ENCODE peak calls at places on chromosomes 4 and X, in nine cellular contexts. Y is breast epithelium, T is astrocyte, A is right cardiac atrium, G is upper lobe of right lung, H is mesenchymal stem cell, N is tibial nerve, F is lower lobe of right lung, J is IMR-90. I is an unnamed sample.
A peak's percentile ranks its signal among the peaks of the same experiment; 100 is the strongest.

GRCh38 chrX:119479845-119480244 is 11.6 kb downstream of the SLC25A5 start:
- DNase-seq in Y (no peak), T (no peak), J (no peak), G (no peak), F (no peak), A (no peak), H (no peak), N (no peak), I (no peak)

GRCh38 chrX:51874123-51874522 is 19.3 kb upstream of the MAGED1 start:
- DNase-seq in F (no peak), G (no peak), N (no peak), Y (no peak), J (no peak), H (no peak), T (no peak), A (no peak), I (no peak)

GRCh38 chr4:168791376-168791775 is 218.7 kb downstream of the CBR4 start:
- DNase-seq in T (no peak), F (no peak), J (no peak), N (no peak), H (no peak), A (no peak), Y (no peak), G (no peak), I (no peak)

GRCh38 chrX:10755477-10756334 is 135.3 kb upstream of the MID1 start:
- DNase-seq in J (peak; percentile 81), A (no peak), N (peak; percentile 7), Y (no peak), H (peak; percentile 47), F (no peak), T (peak; percentile 89), G (no peak), I (no peak)

GRCh38 chrX:28039258-28039657 is 58.0 kb upstream of the DCAF8L1 start:
- DNase-seq in Y (no peak), H (no peak), T (no peak), N (no peak), G (no peak), J (no peak), A (no peak), F (no peak), I (no peak)

GRCh38 chr4:114318309-114318708 is 280.3 kb upstream of the UGT8 start:
- DNase-seq in Y (no peak), F (no peak), T (peak; percentile 8), G (no peak), J (peak; percentile 80), N (no peak), H (peak; percentile 19), A (no peak), I (no peak)

GRCh38 chr4:71231073-71231752 is 107.6 kb upstream of the SLC4A4 start:
- DNase-seq in J (peak; percentile 59), Y (no peak), A (peak; percentile 95), G (peak; percentile 93), F (peak; percentile 91), N (peak; percentile 52), T (peak; percentile 56), H (no peak), I (no peak)

GRCh38 chr4:38654273-38654672 is 9.7 kb upstream of the KLF3 start:
- DNase-seq in F (no peak), J (no peak), A (no peak), T (no peak), G (no peak), Y (no peak), N (no peak), H (no peak), I (no peak)

GRCh38 chr4:121380448-121381147 is at the start of gene QRFPR:
- DNase-seq in F (no peak), H (peak; percentile 9), A (peak; percentile 62), G (no peak), T (no peak), N (no peak), Y (no peak), J (no peak), I (no peak)

GRCh38 chrX:119398974-119399771 is at the start of gene SLC25A43:
- DNase-seq in Y (no peak), J (no peak), G (peak; percentile 78), H (peak; percentile 31), A (peak; percentile 77), N (no peak), F (peak; percentile 66), T (no peak), I (no peak)

GRCh38 chr4:6962211-6963041 is 52.8 kb downstream of the TBC1D14 start:
- DNase-seq in H (no peak), N (no peak), F (no peak), A (no peak), J (no peak), T (no peak), G (no peak), Y (peak; percentile 41), I (no peak)

GRCh38 chrX:129516402-129516801 is 6.9 kb downstream of the SMARCA1 start:
- DNase-seq in H (no peak), F (no peak), T (no peak), Y (no peak), J (no peak), G (no peak), N (no peak), A (no peak), I (no peak)

GRCh38 chrX:87526281-87526680 is 8.7 kb downstream of the KLHL4 start:
- DNase-seq in A (no peak), J (no peak), T (no peak), G (no peak), H (no peak), Y (no peak), N (no peak), F (no peak), I (no peak)

GRCh38 chr4:112633477-112634235 is 3.1 kb downstream of the ZGRF1 start:
- DNase-seq in J (peak; percentile 43), Y (no peak), A (no peak), H (peak; percentile 53), F (no peak), G (no peak), T (peak; percentile 5), N (no peak), I (no peak)

DNA sequence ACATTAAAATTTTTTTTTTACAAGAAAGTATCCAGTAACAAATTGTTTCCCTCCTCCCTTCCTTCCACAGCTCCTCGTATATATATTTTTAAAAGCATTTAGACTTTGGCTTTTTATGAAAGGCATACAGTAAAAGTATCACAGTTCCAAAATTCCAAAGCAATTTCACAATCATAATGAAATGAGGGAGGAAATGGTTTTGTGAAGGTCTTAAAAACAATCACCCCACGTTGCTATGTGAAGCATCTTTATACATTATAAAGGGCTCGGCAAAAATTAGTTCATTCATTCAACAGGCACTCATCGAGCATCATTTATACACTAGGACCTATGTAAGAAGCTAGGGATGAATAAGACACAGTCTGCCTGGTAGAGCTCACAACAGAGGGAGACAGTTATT is 240.0 kb downstream of the MAML3 start:
- DNase-seq in N (no peak), A (no peak), F (no peak), T (peak; percentile 78), Y (no peak), J (peak; percentile 85), H (no peak), G (no peak), I (no peak)
- H3K4me3 ChIP-seq in N (no peak overlapping the region), A (peak overlapping the region; percentile 36), F (no peak overlapping the region), T (no peak overlapping the region), Y (no peak overlapping the region), J (no peak overlapping the region), H (no peak overlapping the region), G (no peak overlapping the region), I (no peak overlapping the region)

GRCh38 chr4:145043306-145043705 is 54.7 kb downstream of the ANAPC10 start:
- DNase-seq in T (peak; percentile 86), F (no peak), Y (no peak), J (no peak), N (no peak), A (no peak), G (no peak), H (no peak), I (no peak)
- H3K27ac ChIP-seq in T (peak overlapping the region; percentile 63), F (no peak overlapping the region), Y (no peak overlapping the region), J (no peak overlapping the region), N (no peak overlapping the region), A (no peak overlapping the region), G (no peak overlapping the region), H (no peak overlapping the region), I (no peak overlapping the region)

GRCh38 chr4:40992472-40993298 is 221.7 kb downstream of the APBB2 start:
- DNase-seq in G (no peak), H (peak; percentile 94), F (no peak), Y (no peak), J (peak; percentile 88), T (peak; percentile 87), A (no peak), N (no peak), I (no peak)
- H3K4me3 ChIP-seq in G (no peak overlapping the region), H (no peak overlapping the region), F (no peak overlapping the region), Y (no peak overlapping the region), J (no peak overlapping the region), T (no peak overlapping the region), A (no peak overlapping the region), N (no peak overlapping the region), I (no peak overlapping the region)

GRCh38 chrX:150570512-150570911 is 2.1 kb downstream of the MTM1 start:
- DNase-seq in G (no peak), F (no peak), J (no peak), A (no peak), T (no peak), Y (no peak), N (no peak), H (peak; percentile 55), I (no peak)

GRCh38 chrX:150566734-150567182 is 1.7 kb upstream of the MTM1 start:
- DNase-seq in T (no peak), A (no peak), Y (no peak), F (no peak), J (no peak), N (no peak), G (no peak), H (no peak), I (no peak)

GRCh38 chrX:150567645-150568319 is 639 bp upstream of the MTM1 start:
- DNase-seq in J (no peak), H (no peak), G (no peak), T (no peak), Y (no peak), F (no peak), A (no peak), N (no peak), I (no peak)

GRCh38 chrX:150568320-150569154 is at the start of gene MTM1:
- DNase-seq in A (peak; percentile 98), T (peak; percentile 88), Y (peak; percentile 91), F (peak; percentile 96), J (peak; percentile 92), G (peak; percentile 97), N (peak; percentile 80), H (peak; percentile 93), I (peak; percentile 86)

GRCh38 chrX:150569155-150569477 is 695 bp downstream of the MTM1 start:
- DNase-seq in N (no peak), G (peak; percentile 71), Y (no peak), A (peak; percentile 65), T (peak; percentile 14), H (no peak), J (peak; percentile 43), F (peak; percentile 69), I (no peak)
- H3K27ac ChIP-seq in N (peak overlapping the region; percentile 85), G (peak overlapping the region; percentile 85), Y (peak overlapping the region; percentile 94), A (peak overlapping the region; percentile 93), T (peak overlapping the region; percentile 66), H (peak overlapping the region; percentile 23), J (peak overlapping the region; percentile 65), F (peak overlapping the region; percentile 89), I (peak overlapping the region; percentile 78)

GRCh38 chr4:151325320-151326246 is at the start of gene SH3D19:
- DNase-seq in N (peak; percentile 55), G (peak; percentile 87), Y (peak; percentile 63), H (peak; percentile 76), F (peak; percentile 79), J (peak; percentile 19), T (peak; percentile 62), A (peak; percentile 91), I (no peak)
- H3K4me3 ChIP-seq in N (peak within 1 kb of the TSS; percentile 63), G (peak within 1 kb of the TSS; percentile 68), Y (peak within 1 kb of the TSS; percentile 70), H (peak within 1 kb of the TSS; percentile 90), F (peak within 1 kb of the TSS; percentile 74), J (peak within 1 kb of the TSS; percentile 53), T (peak within 1 kb of the TSS; percentile 75), A (peak within 1 kb of the TSS; percentile 78), I (peak within 1 kb of the TSS; percentile 22)

GRCh38 chr4:24988776-24989175 is 42.0 kb downstream of the LGI2 start:
- DNase-seq in Y (no peak), F (no peak), J (peak; percentile 51), G (no peak), T (no peak), N (no peak), H (peak; percentile 39), A (no peak), I (no peak)
- H3K27ac ChIP-seq in Y (no peak overlapping the region), F (no peak overlapping the region), J (no peak overlapping the region), G (no peak overlapping the region), T (no peak overlapping the region), N (no peak overlapping the region), H (no peak overlapping the region), A (no peak overlapping the region), I (no peak overlapping the region)

I was measured in effector memory CD4-positive, alpha-beta T cell.